ENCODE peak calls at places on chromosome 1, in seven cellular contexts. H is cardiac fibroblast, A is epithelial cell of esophagus, B is choroid plexus epithelial cell, R is lower leg skin, L is left lung, F is bronchial epithelial cell. K is an unnamed sample.

GRCh38 chr1:48645883-48646282 is 130.8 kb downstream of the BEND5 start:
- DNase-seq in H (no peak), A (no peak), B (no peak), R (no peak), L (no peak), F (no peak), K (peak; percentile 4)

GRCh38 chr1:211829343-211830054 is 1.1 kb downstream of the LPGAT1 start:
- DNase-seq in H (peak; percentile 7), A (peak; percentile 35), B (no peak), R (peak; percentile 85), L (no peak), F (peak; percentile 23), K (peak; percentile 30)

GRCh38 chr1:107965112-107965991 is at the start of gene VAV3:
- DNase-seq in H (peak; percentile 65), A (peak; percentile 61), B (peak; percentile 77), R (peak; percentile 94), L (peak; percentile 95), F (peak; percentile 20), K (peak; percentile 60)

GRCh38 chr1:201042663-201043461 is 19.3 kb upstream of the KIF21B start:
- DNase-seq in H (peak; percentile 83), A (peak; percentile 77), B (peak; percentile 90), R (no peak), L (no peak), F (peak; percentile 62), K (peak; percentile 81)

GRCh38 chr1:21884456-21885235 is 52.5 kb downstream of the HSPG2 start:
- DNase-seq in H (no peak), A (no peak), B (no peak), R (no peak), L (peak; percentile 72), F (no peak), K (no peak)

GRCh38 chr1:36207339-36207738 is 16.9 kb upstream of the THRAP3 start:
- DNase-seq in H (peak; percentile 92), A (peak; percentile 32), B (peak; percentile 72), R (peak; percentile 92), L (no peak), F (peak; percentile 24), K (peak; percentile 40)

GRCh38 chr1:170168263-170168662 is 22.5 kb downstream of the NTMT2 start:
- DNase-seq in H (peak; percentile 36), A (peak; percentile 7), B (peak; percentile 71), R (no peak), L (no peak), F (peak; percentile 25), K (no peak)

GRCh38 chr1:245978915-245979314 is 528.2 kb downstream of the SMYD3 start:
- DNase-seq in H (peak; percentile 23), A (no peak), B (peak; percentile 54), R (no peak), L (no peak), F (no peak), K (no peak)

GRCh38 chr1:40479156-40479555 is 2.1 kb downstream of the ZFP69 start:
- DNase-seq in H (no peak), A (no peak), B (no peak), R (no peak), L (no peak), F (no peak), K (no peak)

GRCh38 chr1:39976732-39977131 is 21.8 kb downstream of the MFSD2A start:
- DNase-seq in H (peak; percentile 29), A (peak; percentile 48), B (no peak), R (no peak), L (no peak), F (peak; percentile 50), K (no peak)

GRCh38 chr1:12206238-12206637 is 23.6 kb upstream of the VPS13D start:
- DNase-seq in H (no peak), A (no peak), B (no peak), R (no peak), L (no peak), F (no peak), K (no peak)

GRCh38 chr1:243924188-243924587 is 74.1 kb upstream of the AKT3 start:
- DNase-seq in H (peak; percentile 67), A (peak; percentile 80), B (peak; percentile 55), R (peak; percentile 34), L (no peak), F (peak; percentile 62), K (no peak)

GRCh38 chr1:30417001-30417700 is 306.2 kb downstream of the MATN1 start:
- DNase-seq in H (no peak), A (no peak), B (no peak), R (peak; percentile 74), L (no peak), F (no peak), K (no peak)

GRCh38 chr1:29055160-29055559 is 68.5 kb downstream of the TMEM200B start:
- DNase-seq in H (peak; percentile 4), A (peak; percentile 2), B (peak; percentile 2), R (no peak), L (no peak), F (no peak), K (no peak)

GRCh38 chr1:53325326-53326087 is 2.4 kb downstream of the LRP8 start:
- DNase-seq in H (no peak), A (no peak), B (no peak), R (no peak), L (no peak), F (no peak), K (no peak)

GRCh38 chr1:112504666-112505399 is 3.9 kb upstream of the WNT2B start:
- DNase-seq in H (no peak), A (no peak), B (no peak), R (no peak), L (no peak), F (no peak), K (no peak)

GRCh38 chr1:46191033-46191701 is 7.1 kb downstream of the POMGNT1 start:
- DNase-seq in H (no peak), A (no peak), B (peak; percentile 36), R (no peak), L (no peak), F (no peak), K (no peak)
- H3K4me3 ChIP-seq in H (no peak overlapping the region), A (no peak overlapping the region), B (no peak overlapping the region), R (no peak overlapping the region), L (no peak overlapping the region), F (no peak overlapping the region), K (no peak overlapping the region)

GRCh38 chr1:23561813-23562100 is 2.5 kb upstream of the ID3 start:
- DNase-seq in H (peak; percentile 68), A (no peak), B (no peak), R (no peak), L (no peak), F (no peak), K (no peak)
- H3K4me3 ChIP-seq in H (no peak overlapping the region), A (no peak overlapping the region), B (no peak overlapping the region), R (no peak overlapping the region), L (no peak overlapping the region), F (no peak overlapping the region), K (peak overlapping the region; percentile 30)

GRCh38 chr1:54887665-54888071 is 673 bp upstream of the DHCR24 start:
- DNase-seq in H (peak; percentile 61), A (peak; percentile 75), B (no peak), R (no peak), L (no peak), F (peak; percentile 59), K (peak; percentile 75)
- H3K4me3 ChIP-seq in H (peak overlapping the region; percentile 99), A (peak overlapping the region; percentile 91), B (peak overlapping the region; percentile 94), R (peak overlapping the region; percentile 83), L (peak overlapping the region; percentile 74), F (peak overlapping the region; percentile 94), K (peak overlapping the region; percentile 95)

DNA sequence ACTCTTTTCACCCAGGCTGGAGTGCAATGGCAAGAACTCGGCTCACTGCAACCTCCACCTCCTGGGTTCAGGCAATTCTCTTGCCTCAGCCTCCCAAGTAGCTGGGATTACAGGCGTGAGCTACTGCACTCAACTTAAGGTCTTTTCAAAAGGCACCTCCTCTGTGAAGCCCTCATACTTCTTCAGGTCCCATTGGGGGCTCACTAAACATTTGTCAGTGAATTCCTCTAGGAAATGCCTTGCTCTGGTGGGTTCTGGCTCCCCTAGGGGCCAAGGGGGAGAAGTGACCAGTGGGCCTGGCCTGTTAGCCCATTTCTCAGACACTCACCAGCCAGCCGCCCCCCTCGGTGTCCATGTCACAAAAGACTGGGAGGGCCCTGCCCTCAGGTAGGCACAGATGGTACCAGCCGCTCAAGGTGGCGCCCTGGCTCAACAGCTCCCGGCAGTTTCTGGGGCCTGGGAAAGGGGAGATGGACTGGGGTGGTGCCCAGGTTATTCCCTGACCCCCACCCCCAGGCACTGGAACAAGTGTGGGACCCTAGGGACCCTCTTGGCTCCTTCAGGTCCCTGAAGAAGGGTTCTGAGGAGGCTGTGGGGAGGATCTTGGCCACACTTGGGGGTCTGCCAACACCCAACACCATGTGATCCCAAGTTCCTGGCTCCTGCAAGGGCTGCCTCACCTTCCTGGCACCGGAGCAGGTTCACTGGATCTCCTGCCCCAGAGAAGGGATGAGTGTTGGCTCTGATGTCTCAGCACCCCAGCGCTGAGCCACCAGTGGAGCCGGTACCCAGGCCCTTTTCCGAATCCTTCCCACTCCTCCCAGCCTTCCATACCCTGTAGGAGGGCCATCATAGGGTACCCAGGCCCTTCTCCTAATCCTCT is 1.6 kb downstream of the FCN3 start:
- DNase-seq in H (no peak), A (no peak), B (no peak), R (no peak), L (no peak), F (no peak), K (no peak)
- H3K4me3 ChIP-seq in H (no peak overlapping the region), A (no peak overlapping the region), B (no peak overlapping the region), R (no peak overlapping the region), L (peak overlapping the region; percentile 40), F (no peak overlapping the region), K (no peak overlapping the region)